ENCODE peak calls at places on chromosomes 2 and 18, in seven cellular contexts. S is fibroblast of lung; W is heart right ventricle; F is GM12878; B is left lung; N is aorta; P is naive thymus-derived CD4-positive, alpha-beta T cell. G is an unnamed sample.

GRCh38 chr18:79614211-79615028 is 65.2 kb upstream of the CTDP1 start:
- DNase-seq in S (no peak), W (peak; percentile 5), F (no peak), B (peak; percentile 61), N (peak; percentile 67), P (no peak), G (no peak)

GRCh38 chr2:30777662-30778505 is 29.4 kb downstream of the CAPN13 start:
- DNase-seq in S (no peak), W (no peak), F (no peak), B (no peak), N (no peak), P (no peak), G (no peak)

GRCh38 chr2:147026664-147027278 is 818.1 kb upstream of the ACVR2A start:
- DNase-seq in S (peak; percentile 91), W (no peak), F (no peak), B (no peak), N (no peak), P (no peak), G (no peak)

GRCh38 chr2:40953341-40953740 is 501.5 kb upstream of the SLC8A1 start:
- DNase-seq in S (no peak), W (no peak), F (no peak), B (no peak), N (no peak), P (no peak), G (no peak)

GRCh38 chr18:58525517-58525916 is 103.4 kb downstream of the ALPK2 start:
- DNase-seq in S (peak; percentile 69), W (no peak), F (peak; percentile 65), B (no peak), N (no peak), P (no peak), G (no peak)

GRCh38 chr2:187541086-187542085 is 12.8 kb downstream of the TFPI start:
- DNase-seq in S (peak; percentile 96), W (no peak), F (no peak), B (no peak), N (no peak), P (no peak), G (no peak)

GRCh38 chr2:239932881-239933735 is 92.0 kb downstream of the NDUFA10 start:
- DNase-seq in S (no peak), W (no peak), F (no peak), B (peak; percentile 62), N (peak; percentile 52), P (no peak), G (no peak)

GRCh38 chr2:101038455-101039255 is 36.6 kb downstream of the RPL31 start:
- DNase-seq in S (no peak), W (no peak), F (no peak), B (no peak), N (peak; percentile 68), P (no peak), G (no peak)

GRCh38 chr2:74474899-74475298 is 2.4 kb upstream of the MRPL53 start:
- DNase-seq in S (no peak), W (no peak), F (no peak), B (peak; percentile 39), N (peak; percentile 51), P (no peak), G (no peak)

GRCh38 chr2:29459445-29460179 is 344.4 kb downstream of the CLIP4 start:
- DNase-seq in S (peak; percentile 85), W (no peak), F (no peak), B (no peak), N (no peak), P (no peak), G (no peak)

GRCh38 chr2:66446178-66446860 is 11.4 kb downstream of the MEIS1 start:
- DNase-seq in S (peak; percentile 78), W (peak; percentile 66), F (no peak), B (peak; percentile 72), N (peak; percentile 90), P (no peak), G (no peak)

DNA sequence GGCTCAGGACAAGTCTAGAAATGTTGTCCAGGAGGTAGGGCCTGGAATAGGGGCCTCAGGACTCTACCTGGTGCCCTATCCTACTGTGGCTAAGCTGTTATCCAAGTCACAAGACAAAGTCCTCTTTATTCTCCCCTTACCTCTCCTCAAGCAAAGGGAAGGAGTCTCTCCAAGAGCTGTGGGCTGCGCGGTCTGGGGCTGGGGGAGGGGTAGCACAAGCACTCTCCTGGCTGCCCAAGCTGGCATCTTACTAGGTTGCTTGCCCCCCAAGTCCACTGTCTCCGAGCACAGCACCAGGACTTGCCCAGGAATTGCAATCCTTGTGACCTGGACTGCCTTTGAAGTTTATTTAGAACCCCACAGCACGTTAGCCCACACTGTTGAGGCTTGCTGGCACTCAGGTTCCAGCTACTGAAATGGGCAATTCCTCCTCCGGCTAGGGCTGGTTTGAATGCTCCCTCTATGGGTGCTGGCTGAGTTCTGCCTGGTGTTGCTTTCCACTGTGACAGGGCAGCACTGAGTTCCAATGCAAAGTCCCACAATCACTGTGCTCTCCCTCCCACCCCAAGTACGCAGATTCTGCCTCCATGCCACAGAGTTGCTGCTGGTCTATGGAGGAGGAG is 18.5 kb downstream of the DHRS9 start:
- DNase-seq in S (no peak), W (no peak), F (no peak), B (peak; percentile 69), N (no peak), P (no peak), G (no peak)
- H3K27ac ChIP-seq in S (no peak overlapping the region), W (no peak overlapping the region), F (no peak overlapping the region), B (peak overlapping the region; percentile 53), N (no peak overlapping the region), P (no peak overlapping the region), G (no peak overlapping the region)

DNA sequence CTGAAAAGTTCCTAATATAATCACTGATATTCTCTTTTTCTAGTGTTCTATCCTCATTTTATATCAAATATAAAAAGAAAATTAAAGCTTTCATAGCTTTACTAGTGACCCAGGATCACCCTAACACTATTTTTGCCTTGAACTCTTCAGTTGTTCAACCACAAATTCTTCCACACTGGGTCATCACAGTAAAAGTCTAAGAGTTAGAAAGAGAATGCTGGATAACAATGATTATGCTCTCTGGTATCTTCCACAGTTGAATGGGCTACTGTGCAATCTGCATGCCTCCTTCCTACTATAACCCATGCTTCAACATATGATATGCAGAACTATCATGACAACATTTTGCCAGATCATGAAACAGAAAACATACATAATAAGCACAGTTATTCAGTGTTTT is 32.3 kb downstream of the CHN1 start:
- DNase-seq in S (peak; percentile 93), W (no peak), F (no peak), B (no peak), N (no peak), P (no peak), G (no peak)
- H3K4me3 ChIP-seq in S (no peak overlapping the region), W (no peak overlapping the region), F (no peak overlapping the region), B (no peak overlapping the region), N (no peak overlapping the region), P (no peak overlapping the region), G (no peak overlapping the region)

GRCh38 chr2:95269036-95269680 is 5.1 kb upstream of the PROM2 start:
- DNase-seq in S (no peak), W (no peak), F (no peak), B (peak; percentile 61), N (peak; percentile 41), P (no peak), G (no peak)
- H3K9me3 ChIP-seq in S (no peaks in the 10 kb centered on the region), W (no peaks in the 10 kb centered on the region), F (no peaks in the 10 kb centered on the region), B (no peaks in the 10 kb centered on the region), N (no peaks in the 10 kb centered on the region), P (no peaks in the 10 kb centered on the region), G (no peaks in the 10 kb centered on the region)

DNA sequence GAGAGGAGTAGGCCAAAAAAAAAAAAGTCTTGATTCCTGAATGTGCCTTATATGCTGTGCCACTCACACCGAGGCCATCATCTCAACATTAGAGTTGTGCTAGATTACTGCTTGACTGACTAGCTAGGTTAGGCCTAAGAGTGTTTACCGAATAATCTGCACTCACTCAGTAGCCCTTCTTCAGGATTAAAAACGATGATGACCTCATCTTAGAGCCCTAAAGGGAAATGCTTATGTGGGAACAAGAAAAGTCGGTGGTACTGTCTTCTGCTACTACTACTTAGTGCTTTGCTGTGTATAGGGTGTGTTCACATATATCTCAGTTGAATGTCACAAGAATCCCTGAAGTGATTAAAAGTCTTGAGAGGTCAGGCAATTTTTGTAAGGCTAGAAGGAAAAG is 54.3 kb downstream of the THOC1 start:
- DNase-seq in S (no peak), W (no peak), F (no peak), B (no peak), N (no peak), P (no peak), G (no peak)
- H3K27ac ChIP-seq in S (no peak overlapping the region), W (no peak overlapping the region), F (no peak overlapping the region), B (no peak overlapping the region), N (no peak overlapping the region), P (no peak overlapping the region), G (no peak overlapping the region)

DNA sequence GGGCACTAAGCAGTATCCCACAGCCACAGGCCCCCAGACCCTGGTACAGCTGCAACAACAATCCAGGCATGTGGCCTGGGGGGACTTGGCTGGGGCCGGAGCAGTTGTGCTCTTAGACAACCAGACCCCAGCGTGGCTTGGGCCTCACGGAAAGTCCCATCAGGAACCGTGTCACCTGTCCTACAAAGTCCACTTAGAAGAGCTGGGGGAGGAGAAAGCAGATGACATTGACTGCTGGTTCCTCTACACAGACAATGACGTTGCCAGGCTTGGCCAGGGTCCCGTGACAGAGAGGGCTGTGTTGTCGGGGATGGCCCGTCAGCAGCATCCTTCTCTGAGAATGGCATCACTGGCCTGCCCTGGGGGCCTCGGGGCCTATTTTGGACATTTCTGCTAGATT is 124.5 kb downstream of the SEPTIN10 start:
- DNase-seq in S (no peak), W (no peak), F (no peak), B (no peak), N (no peak), P (no peak), G (no peak)
- H3K4me3 ChIP-seq in S (no peak overlapping the region), W (no peak overlapping the region), F (no peak overlapping the region), B (no peak overlapping the region), N (no peak overlapping the region), P (no peak overlapping the region), G (no peak overlapping the region)

GRCh38 chr18:4869101-4869500 is 328.0 kb downstream of the AKAIN1 start:
- DNase-seq in S (no peak), W (no peak), F (no peak), B (no peak), N (no peak), P (no peak), G (no peak)
- H3K9me3 ChIP-seq in S (no peaks in the 10 kb centered on the region), W (peaks cover 23% of the 10 kb centered on the region), F (no peaks in the 10 kb centered on the region), B (peaks cover 31% of the 10 kb centered on the region), N (peaks cover 2% of the 10 kb centered on the region), P (no peaks in the 10 kb centered on the region), G (no peaks in the 10 kb centered on the region)

GRCh38 chr2:184030245-184030644 is 568.1 kb upstream of the ZNF804A start:
- DNase-seq in S (no peak), W (no peak), F (no peak), B (no peak), N (no peak), P (no peak), G (no peak)

GRCh38 chr2:184030978-184031377 is 567.4 kb upstream of the ZNF804A start:
- DNase-seq in S (no peak), W (no peak), F (no peak), B (no peak), N (no peak), P (no peak), G (no peak)

GRCh38 chr2:184031402-184032147 is 566.8 kb upstream of the ZNF804A start:
- DNase-seq in S (no peak), W (no peak), F (no peak), B (no peak), N (no peak), P (no peak), G (no peak)

GRCh38 chr2:184026961-184027360 is 571.4 kb upstream of the ZNF804A start:
- DNase-seq in S (no peak), W (no peak), F (no peak), B (no peak), N (no peak), P (no peak), G (no peak)
- H3K27ac ChIP-seq in S (no peak overlapping the region), W (no peak overlapping the region), F (no peak overlapping the region), B (no peak overlapping the region), N (no peak overlapping the region), P (no peak overlapping the region), G (no peak overlapping the region)